ENCODE peak calls at places on chromosome 11, in six cellular contexts. R is neural crest cell, A is HCT116, Y is Peyer's patch, N is fibroblast of the aortic adventitia, S is fibroblast of pulmonary artery. B is an unnamed sample.

GRCh38 chr11:134063991-134064747 is 4.7 kb upstream of the JAM3 start:
- DNase-seq in R (no peak), A (no peak), Y (no peak), N (no peak), S (no peak), B (no peak)

GRCh38 chr11:111450480-111451320 is 61.5 kb downstream of the BTG4 start:
- DNase-seq in R (no peak), A (no peak), Y (no peak), N (no peak), S (no peak), B (no peak)

GRCh38 chr11:91244921-91245320 is 979.7 kb upstream of the FAT3 start:
- DNase-seq in R (no peak), A (no peak), Y (no peak), N (no peak), S (no peak), B (no peak)

GRCh38 chr11:6498121-6498520 is 1.0 kb downstream of the DNHD1 start:
- DNase-seq in R (no peak), A (no peak), Y (no peak), N (peak), S (peak), B (no peak)

GRCh38 chr11:74019104-74019738 is 10.3 kb upstream of the UCP3 start:
- DNase-seq in R (no peak), A (no peak), Y (no peak), N (no peak), S (no peak), B (no peak)

GRCh38 chr11:134293119-134294113 is 17.2 kb downstream of the GLB1L3 start:
- DNase-seq in R (no peak), A (no peak), Y (no peak), N (no peak), S (no peak), B (no peak)

GRCh38 chr11:32963721-32964120 is 52.0 kb upstream of the DEPDC7 start:
- DNase-seq in R (no peak), A (no peak), Y (no peak), N (no peak), S (no peak), B (no peak)

GRCh38 chr11:20351151-20351550 is 12.4 kb upstream of the HTATIP2 start:
- DNase-seq in R (no peak), A (no peak), Y (no peak), N (no peak), S (no peak), B (no peak)

GRCh38 chr11:78654071-78654470 is 79.4 kb upstream of the NARS2 start:
- DNase-seq in R (no peak), A (no peak), Y (no peak), N (no peak), S (no peak), B (no peak)

GRCh38 chr11:122983438-122984185 is 2.0 kb upstream of the BSX start:
- DNase-seq in R (no peak), A (no peak), Y (no peak), N (no peak), S (no peak), B (no peak)

GRCh38 chr11:68295940-68296339 is 16.5 kb upstream of the LRP5 start:
- DNase-seq in R (no peak), A (no peak), Y (no peak), N (no peak), S (no peak), B (no peak)

GRCh38 chr11:12271826-12272366 is 105.5 kb upstream of the PARVA start:
- DNase-seq in R (no peak), A (no peak), Y (no peak), N (no peak), S (no peak), B (no peak)

GRCh38 chr11:119878990-119879389 is 150.0 kb upstream of the NECTIN1 start:
- DNase-seq in R (no peak), A (no peak), Y (no peak), N (no peak), S (no peak), B (no peak)
- TF ChIP-seq CTCF in R (no peak), A (no peak), Y (peak), N (no peak), S (no peak), B (no peak)

GRCh38 chr11:126132319-126132718 is 69.7 kb upstream of the CDON start:
- DNase-seq in R (no peak), A (peak), Y (no peak), N (peak), S (peak), B (no peak)
- TF ChIP-seq CTCF in R (peak), A (no peak), Y (no peak), N (peak), S (no peak), B (no peak)

DNA sequence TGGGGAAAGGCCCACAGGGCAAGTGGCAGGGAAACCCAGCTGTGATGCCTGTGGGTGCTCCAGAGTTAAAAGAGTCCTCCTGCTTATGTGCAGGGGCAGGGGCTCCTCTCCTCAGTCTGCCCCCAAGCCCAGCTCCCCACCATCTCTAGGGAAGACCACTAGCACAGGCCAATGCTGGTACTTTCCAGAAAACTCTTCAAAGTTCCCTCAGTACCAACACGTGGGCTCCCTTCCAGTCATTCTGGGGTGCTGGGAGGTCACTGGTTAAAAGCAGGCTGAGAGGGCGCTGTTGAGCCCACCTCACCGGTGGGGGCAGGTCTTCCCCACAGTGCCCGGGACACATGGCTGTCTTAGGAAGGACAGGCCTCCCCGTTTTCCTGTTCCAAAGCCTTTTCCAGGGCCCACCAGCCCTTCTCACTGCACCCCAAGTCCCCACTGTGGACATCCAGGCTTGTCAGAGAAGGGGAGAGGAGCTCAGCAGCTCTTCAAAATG is 154.6 kb downstream of the TRIM29 start:
- DNase-seq in R (no peak), A (no peak), Y (no peak), N (no peak), S (no peak), B (no peak)
- TF ChIP-seq CTCF in R (no peak), A (peak), Y (no peak), N (no peak), S (no peak), B (no peak)

GRCh38 chr11:97269527-97269926 is 879.7 kb downstream of the JRKL start:
- DNase-seq in R (no peak), A (no peak), Y (no peak), N (no peak), S (peak), B (no peak)
- TF ChIP-seq CTCF in R (peak), A (no peak), Y (no peak), N (no peak), S (peak), B (no peak)

B was measured in activated B cell treated with CpG ODN at 0.5 μM for 24 hours.